ENCODE peak calls at places on chromosomes 4 and X, in ten cellular contexts. One of them, this sample, is unnamed.

GRCh38 chrX:136710324-136710951 is 62.5 kb downstream of the CD40LG start:
- DNase-seq in activated CD4-positive, alpha-beta T cell treated with anti-CD3 and anti-CD28 coated beads, Interleukin-2, amount 10 ng/mL, durations not matched to agents 7 days and 5 days: no peak
- DNase-seq in NCI-H774: no peak
- DNase-seq in substantia nigra: no peak
- DNase-seq in stimulated activated CD4-positive, alpha-beta T cell treated with anti-CD3 and anti-CD28 coated beads, Interleukin-4, amount 100 ng/mL, for 48 hours: no peak
- DNase-seq in amniotic epithelial cell: no peak
- DNase-seq in endodermal cell: no peak
- DNase-seq in mammary epithelial cell: peak; percentile 63
- DNase-seq in esophagus squamous epithelium: no peak
- DNase-seq in activated naive CD4-positive, alpha-beta T cell: no peak
- DNase-seq in this sample: no peak

GRCh38 chr4:23238848-23239247 is 546.1 kb downstream of the GBA3 start:
- DNase-seq in substantia nigra: no peak
- DNase-seq in activated naive CD4-positive, alpha-beta T cell: no peak
- DNase-seq in amniotic epithelial cell: no peak
- DNase-seq in esophagus squamous epithelium: no peak
- DNase-seq in stimulated activated CD4-positive, alpha-beta T cell treated with anti-CD3 and anti-CD28 coated beads, Interleukin-4, amount 100 ng/mL, for 48 hours: no peak
- DNase-seq in NCI-H774: no peak
- DNase-seq in activated CD4-positive, alpha-beta T cell treated with anti-CD3 and anti-CD28 coated beads, Interleukin-2, amount 10 ng/mL, durations not matched to agents 7 days and 5 days: no peak
- DNase-seq in endodermal cell: no peak
- DNase-seq in mammary epithelial cell: no peak
- DNase-seq in this sample: no peak

GRCh38 chr4:6932475-6932874 is 22.8 kb downstream of the TBC1D14 start:
- DNase-seq in activated CD4-positive, alpha-beta T cell treated with anti-CD3 and anti-CD28 coated beads, Interleukin-2, amount 10 ng/mL, durations not matched to agents 7 days and 5 days: no peak
- DNase-seq in NCI-H774: no peak
- DNase-seq in amniotic epithelial cell: no peak
- DNase-seq in substantia nigra: no peak
- DNase-seq in activated naive CD4-positive, alpha-beta T cell: no peak
- DNase-seq in endodermal cell: no peak
- DNase-seq in esophagus squamous epithelium: no peak
- DNase-seq in mammary epithelial cell: no peak
- DNase-seq in stimulated activated CD4-positive, alpha-beta T cell treated with anti-CD3 and anti-CD28 coated beads, Interleukin-4, amount 100 ng/mL, for 48 hours: no peak
- DNase-seq in this sample: no peak

GRCh38 chr4:37885496-37885895 is 5.4 kb upstream of the TBC1D1 start:
- DNase-seq in activated naive CD4-positive, alpha-beta T cell: no peak
- DNase-seq in NCI-H774: no peak
- DNase-seq in mammary epithelial cell: no peak
- DNase-seq in amniotic epithelial cell: peak; percentile 86
- DNase-seq in endodermal cell: no peak
- DNase-seq in esophagus squamous epithelium: no peak
- DNase-seq in substantia nigra: no peak
- DNase-seq in activated CD4-positive, alpha-beta T cell treated with anti-CD3 and anti-CD28 coated beads, Interleukin-2, amount 10 ng/mL, durations not matched to agents 7 days and 5 days: no peak
- DNase-seq in stimulated activated CD4-positive, alpha-beta T cell treated with anti-CD3 and anti-CD28 coated beads, Interleukin-4, amount 100 ng/mL, for 48 hours: no peak
- DNase-seq in this sample: no peak

GRCh38 chr4:40232610-40233009 is 35.8 kb downstream of the RHOH start:
- DNase-seq in activated CD4-positive, alpha-beta T cell treated with anti-CD3 and anti-CD28 coated beads, Interleukin-2, amount 10 ng/mL, durations not matched to agents 7 days and 5 days: no peak
- DNase-seq in endodermal cell: no peak
- DNase-seq in NCI-H774: no peak
- DNase-seq in stimulated activated CD4-positive, alpha-beta T cell treated with anti-CD3 and anti-CD28 coated beads, Interleukin-4, amount 100 ng/mL, for 48 hours: no peak
- DNase-seq in substantia nigra: no peak
- DNase-seq in amniotic epithelial cell: no peak
- DNase-seq in esophagus squamous epithelium: no peak
- DNase-seq in mammary epithelial cell: no peak
- DNase-seq in activated naive CD4-positive, alpha-beta T cell: no peak
- DNase-seq in this sample: no peak

GRCh38 chr4:118964891-118965411 is 76.3 kb downstream of the SYNPO2 start:
- DNase-seq in amniotic epithelial cell: peak; percentile 98
- DNase-seq in esophagus squamous epithelium: no peak
- DNase-seq in activated naive CD4-positive, alpha-beta T cell: no peak
- DNase-seq in endodermal cell: no peak
- DNase-seq in substantia nigra: no peak
- DNase-seq in NCI-H774: no peak
- DNase-seq in stimulated activated CD4-positive, alpha-beta T cell treated with anti-CD3 and anti-CD28 coated beads, Interleukin-4, amount 100 ng/mL, for 48 hours: no peak
- DNase-seq in mammary epithelial cell: no peak
- DNase-seq in activated CD4-positive, alpha-beta T cell treated with anti-CD3 and anti-CD28 coated beads, Interleukin-2, amount 10 ng/mL, durations not matched to agents 7 days and 5 days: no peak
- DNase-seq in this sample: no peak

GRCh38 chr4:123597586-123597985 is 201.0 kb downstream of the SPRY1 start:
- DNase-seq in endodermal cell: no peak
- DNase-seq in substantia nigra: no peak
- DNase-seq in activated naive CD4-positive, alpha-beta T cell: no peak
- DNase-seq in esophagus squamous epithelium: no peak
- DNase-seq in amniotic epithelial cell: peak; percentile 80
- DNase-seq in mammary epithelial cell: peak; percentile 82
- DNase-seq in stimulated activated CD4-positive, alpha-beta T cell treated with anti-CD3 and anti-CD28 coated beads, Interleukin-4, amount 100 ng/mL, for 48 hours: no peak
- DNase-seq in NCI-H774: no peak
- DNase-seq in activated CD4-positive, alpha-beta T cell treated with anti-CD3 and anti-CD28 coated beads, Interleukin-2, amount 10 ng/mL, durations not matched to agents 7 days and 5 days: no peak
- DNase-seq in this sample: no peak

GRCh38 chr4:147933316-147933715 is 201.4 kb downstream of the ARHGAP10 start:
- DNase-seq in activated naive CD4-positive, alpha-beta T cell: no peak
- DNase-seq in esophagus squamous epithelium: no peak
- DNase-seq in mammary epithelial cell: no peak
- DNase-seq in NCI-H774: no peak
- DNase-seq in activated CD4-positive, alpha-beta T cell treated with anti-CD3 and anti-CD28 coated beads, Interleukin-2, amount 10 ng/mL, durations not matched to agents 7 days and 5 days: no peak
- DNase-seq in stimulated activated CD4-positive, alpha-beta T cell treated with anti-CD3 and anti-CD28 coated beads, Interleukin-4, amount 100 ng/mL, for 48 hours: no peak
- DNase-seq in amniotic epithelial cell: peak; percentile 21
- DNase-seq in substantia nigra: no peak
- DNase-seq in endodermal cell: no peak
- DNase-seq in this sample: no peak

GRCh38 chr4:85928775-85929585 is 430.9 kb downstream of the MAPK10 start:
- DNase-seq in activated naive CD4-positive, alpha-beta T cell: no peak
- DNase-seq in esophagus squamous epithelium: no peak
- DNase-seq in mammary epithelial cell: peak; percentile 72
- DNase-seq in substantia nigra: no peak
- DNase-seq in NCI-H774: no peak
- DNase-seq in activated CD4-positive, alpha-beta T cell treated with anti-CD3 and anti-CD28 coated beads, Interleukin-2, amount 10 ng/mL, durations not matched to agents 7 days and 5 days: no peak
- DNase-seq in amniotic epithelial cell: peak; percentile 64
- DNase-seq in endodermal cell: no peak
- DNase-seq in stimulated activated CD4-positive, alpha-beta T cell treated with anti-CD3 and anti-CD28 coated beads, Interleukin-4, amount 100 ng/mL, for 48 hours: no peak
- DNase-seq in this sample: no peak

GRCh38 chr4:80182237-80182866 is 15.0 kb upstream of the PRDM8 start:
- DNase-seq in mammary epithelial cell: no peak
- DNase-seq in endodermal cell: no peak
- DNase-seq in NCI-H774: no peak
- DNase-seq in activated naive CD4-positive, alpha-beta T cell: no peak
- DNase-seq in stimulated activated CD4-positive, alpha-beta T cell treated with anti-CD3 and anti-CD28 coated beads, Interleukin-4, amount 100 ng/mL, for 48 hours: no peak
- DNase-seq in amniotic epithelial cell: no peak
- DNase-seq in activated CD4-positive, alpha-beta T cell treated with anti-CD3 and anti-CD28 coated beads, Interleukin-2, amount 10 ng/mL, durations not matched to agents 7 days and 5 days: peak; percentile 22
- DNase-seq in substantia nigra: no peak
- DNase-seq in esophagus squamous epithelium: no peak
- DNase-seq in this sample: no peak

This sample was measured in NCI-H187.